ENCODE peak calls at places on chromosomes 16 and 17, in four cellular contexts. I is AG04449, M is heart left ventricle, L is B cell. W is an unnamed sample.

GRCh38 chr16:77585852-77586251 is 136.5 kb upstream of the NUDT7 start:
- DNase-seq in I (no peak), M (no peak), L (no peak), W (no peak)

GRCh38 chr17:28509784-28510183 is 3.6 kb downstream of the FOXN1 start:
- DNase-seq in I (no peak), M (no peak), L (no peak), W (no peak)

GRCh38 chr16:2398520-2398919 is 30.7 kb upstream of the CCNF start:
- DNase-seq in I (no peak), M (no peak), L (no peak), W (no peak)

GRCh38 chr16:81094771-81095251 is 1.4 kb downstream of the GCSH start:
- DNase-seq in I (no peak), M (no peak), L (no peak), W (no peak)

GRCh38 chr17:49783051-49783715 is 5.3 kb upstream of the KAT7 start:
- DNase-seq in I (no peak), M (no peak), L (no peak), W (no peak)

GRCh38 chr17:19335951-19336631 is 26.4 kb downstream of the B9D1 start:
- DNase-seq in I (no peak), M (no peak), L (no peak), W (no peak)

GRCh38 chr16:65845466-65846209 is 520.9 kb upstream of the CDH5 start:
- DNase-seq in I (no peak), M (no peak), L (no peak), W (no peak)

GRCh38 chr16:11272484-11272883 is 945 bp downstream of the PRM3 start:
- DNase-seq in I (no peak), M (no peak), L (no peak), W (no peak)

GRCh38 chr16:4477966-4478365 is 1.8 kb downstream of the HMOX2 start:
- DNase-seq in I (no peak), M (no peak), L (no peak), W (peak; percentile 53)

GRCh38 chr16:35754391-35755369 is 2295.3 kb downstream of the TP53TG3F start:
- DNase-seq in I (no peak), M (peak; percentile 11), L (no peak), W (no peak)

GRCh38 chr16:22071352-22071923 is 20.9 kb upstream of the VWA3A start:
- DNase-seq in I (no peak), M (no peak), L (no peak), W (no peak)

GRCh38 chr17:50918933-50919296 is 52.8 kb upstream of the TOB1 start:
- DNase-seq in I (no peak), M (no peak), L (no peak), W (no peak)

GRCh38 chr16:30473231-30474061 is 904 bp downstream of the ITGAL start:
- DNase-seq in I (no peak), M (no peak), L (peak; percentile 54), W (peak; percentile 62)

DNA sequence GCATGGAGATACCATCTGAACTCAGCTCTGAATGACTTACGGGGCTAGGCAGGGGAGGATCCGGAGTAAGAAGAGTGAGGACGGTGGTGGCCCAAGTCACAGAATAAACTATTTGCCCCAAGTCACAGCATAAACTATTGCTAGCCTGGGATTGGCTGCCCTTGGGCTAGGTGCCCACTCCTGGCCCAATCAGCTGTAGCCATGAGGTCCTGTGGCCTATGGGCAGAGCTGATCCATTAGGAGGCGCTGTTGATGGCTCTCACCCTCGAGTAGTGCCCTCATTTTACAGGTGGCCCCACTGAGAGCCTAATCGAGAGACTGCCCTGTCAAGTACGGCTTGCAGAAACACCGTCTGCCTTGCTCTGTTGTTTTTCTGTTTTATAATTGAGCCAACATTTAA is 62.3 kb upstream of the ZNF423 start:
- DNase-seq in I (no peak), M (no peak), L (no peak), W (no peak)
- TF ChIP-seq CTCF in I (no peak), M (no peak), L (no peak), W (no peak)

GRCh38 chr16:49183911-49184310 is 97.7 kb downstream of the CBLN1 start:
- DNase-seq in I (no peak), M (no peak), L (no peak), W (no peak)
- TF ChIP-seq CTCF in I (no peak), M (no peak), L (no peak), W (no peak)

DNA sequence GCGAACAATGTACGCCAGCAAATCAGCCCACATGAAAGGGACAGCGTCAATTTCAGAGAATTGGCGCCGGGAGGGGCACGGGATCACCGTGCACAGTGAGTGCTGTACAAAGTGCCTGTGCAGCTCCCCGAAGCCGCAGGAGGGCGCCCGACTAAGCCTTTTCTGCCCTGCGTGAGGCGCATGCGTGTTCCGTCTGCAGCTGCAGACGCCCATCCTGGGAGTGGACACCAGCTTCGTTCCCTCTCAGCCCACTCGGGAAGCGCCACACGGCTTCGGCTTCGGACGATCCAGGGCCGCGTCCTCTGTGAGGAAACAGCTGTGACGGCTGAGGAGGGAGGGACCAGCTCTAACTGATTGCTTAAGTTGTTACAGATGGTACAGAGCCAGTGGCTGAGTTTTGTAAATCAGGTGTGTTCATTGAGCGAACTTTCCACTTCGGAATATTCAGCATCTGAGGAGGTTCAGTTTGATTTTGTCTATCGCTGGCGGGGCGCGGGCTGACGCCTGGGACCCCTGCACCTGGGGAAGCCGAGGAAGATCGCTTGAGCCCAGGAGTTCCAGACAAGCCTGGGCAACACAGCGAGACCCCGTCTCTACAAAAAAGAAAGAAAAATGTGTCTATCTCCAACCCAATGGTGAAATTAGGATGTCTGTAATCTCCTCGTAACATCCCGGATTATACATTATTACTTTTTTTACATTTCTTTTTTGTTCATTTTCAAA is 15.4 kb upstream of the ZNF287 start:
- DNase-seq in I (peak; percentile 4), M (peak; percentile 95), L (peak; percentile 84), W (peak; percentile 82)
- TF ChIP-seq CTCF in I (peak; percentile 93), M (peak; percentile 95), L (peak; percentile 83), W (peak; percentile 79)

GRCh38 chr17:16351831-16352230 is 1.4 kb downstream of the CENPV start:
- DNase-seq in I (peak; percentile 24), M (no peak), L (no peak), W (no peak)
- TF ChIP-seq CTCF in I (no peak), M (no peak), L (no peak), W (no peak)

DNA sequence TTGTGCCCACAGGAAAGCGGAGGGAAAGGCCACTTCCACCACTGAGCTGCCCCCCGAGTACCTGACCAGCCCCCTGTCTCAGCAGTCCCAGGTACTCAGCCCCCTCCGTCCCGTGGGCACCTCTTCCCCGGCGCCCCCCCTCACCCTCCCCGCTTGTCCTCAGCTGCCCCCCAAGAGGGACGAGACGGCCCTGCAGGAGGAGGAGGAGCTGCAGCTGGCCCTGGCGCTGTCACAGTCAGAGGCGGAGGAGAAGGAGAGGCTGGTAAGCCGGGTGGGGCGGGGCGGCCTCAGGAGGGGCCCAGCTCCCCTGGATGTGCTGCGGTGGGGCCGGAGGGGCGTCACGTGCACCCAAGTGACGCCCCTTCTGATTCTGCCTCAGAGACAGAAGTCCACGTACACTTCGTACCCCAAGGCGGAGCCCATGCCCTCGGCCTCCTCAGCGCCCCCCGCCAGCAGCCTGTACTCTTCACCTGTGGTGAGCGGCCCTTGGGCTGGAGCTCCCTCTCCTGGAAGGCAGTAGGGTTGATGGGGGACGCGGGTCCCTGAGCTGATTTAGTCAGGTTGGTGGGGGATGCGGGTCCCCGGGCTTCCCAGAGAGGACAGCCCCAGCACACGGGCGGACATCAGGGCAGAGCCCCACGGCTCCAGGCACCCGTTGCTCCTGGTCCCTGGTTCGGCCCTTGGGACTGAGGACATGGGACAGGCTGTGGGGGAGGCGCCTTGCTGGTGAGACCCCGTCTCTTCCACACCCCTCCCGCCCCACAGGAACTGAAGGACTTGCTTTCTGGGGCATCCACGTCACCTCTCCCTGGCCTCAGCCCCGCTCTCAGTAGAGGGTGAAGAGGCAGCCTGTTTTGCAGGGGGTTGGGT is 9.4 kb upstream of the MRPL12 start:
- DNase-seq in I (no peak), M (no peak), L (no peak), W (no peak)
- TF ChIP-seq CTCF in I (no peak), M (no peak), L (no peak), W (no peak)

GRCh38 chr17:76844485-76844829 is 23.7 kb upstream of the MGAT5B start:
- DNase-seq in I (no peak), M (no peak), L (no peak), W (no peak)
- TF ChIP-seq CTCF in I (no peak), M (no peak), L (no peak), W (no peak)